ENCODE peak calls at places on chromosomes 2 and 18, in seven cellular contexts. X is iPS DF 6.9; V is AG08396; I is naive thymus-derived CD8-positive, alpha-beta T cell; Y is epithelial cell of esophagus; L is MM.1S; C is amniotic stem cell. S is an unnamed sample.

GRCh38 chr2:220764246-220764645 is 807.9 kb downstream of the EPHA4 start:
- DNase-seq in X (no peak), Y (no peak), V (no peak), C (no peak), I (no peak), L (no peak), S (no peak)

GRCh38 chr2:219727771-219728429 is 100.5 kb downstream of the SLC4A3 start:
- DNase-seq in X (no peak), V (no peak), Y (no peak), I (no peak), C (no peak), L (no peak), S (no peak)

GRCh38 chr2:23287250-23287704 is 97.7 kb upstream of the KLHL29 start:
- DNase-seq in L (no peak), Y (peak), C (no peak), X (no peak), V (peak), I (no peak), S (no peak)

GRCh38 chr18:24112874-24113615 is 25.8 kb upstream of the CABYR start:
- DNase-seq in V (no peak), I (no peak), X (no peak), Y (peak), C (no peak), L (no peak), S (no peak)

GRCh38 chr18:28040720-28041119 is 136.2 kb downstream of the CDH2 start:
- DNase-seq in Y (no peak), V (no peak), L (no peak), I (no peak), X (no peak), C (no peak), S (no peak)

GRCh38 chr2:203936535-203936934 is at the start of gene ICOS:
- DNase-seq in I (no peak), X (no peak), Y (no peak), L (no peak), C (no peak), V (no peak), S (no peak)

GRCh38 chr18:62437520-62438329 is 85.1 kb upstream of the ZCCHC2 start:
- DNase-seq in V (no peak), X (no peak), L (no peak), C (no peak), Y (peak), I (no peak), S (no peak)

GRCh38 chr2:46087492-46087891 is 209.7 kb upstream of the EPAS1 start:
- DNase-seq in V (no peak), L (no peak), I (no peak), X (no peak), C (no peak), Y (no peak), S (no peak)

GRCh38 chr2:98576666-98577312 is 31.5 kb downstream of the COA5 start:
- DNase-seq in V (no peak), I (no peak), X (no peak), L (no peak), C (no peak), Y (no peak), S (no peak)

GRCh38 chr18:61893304-61893970 is 630 bp upstream of the RNF152 start:
- DNase-seq in V (peak), L (peak), Y (peak), I (no peak), X (no peak), C (peak), S (no peak)

GRCh38 chr2:204730588-204730987 is 185.3 kb downstream of the PARD3B start:
- DNase-seq in C (no peak), X (no peak), V (no peak), L (no peak), I (no peak), Y (no peak), S (no peak)

GRCh38 chr2:105790467-105791118 is 45.9 kb downstream of the NCK2 start:
- DNase-seq in Y (peak), C (no peak), L (peak), I (no peak), X (no peak), V (no peak), S (no peak)

GRCh38 chr2:109437325-109438090 is 176.3 kb downstream of the SEPTIN10 start:
- DNase-seq in L (no peak), C (no peak), Y (no peak), X (no peak), V (no peak), I (no peak), S (no peak)